ENCODE peak calls at places on chromosomes 16 and 17, in seven cellular contexts. P is stimulated activated CD8-positive, alpha-beta memory T cell treated with anti-CD3 and anti-CD28 coated beads, Interleukin-15, amount 100 ng/mL, for 24 hours; B is epithelial cell of esophagus; K is AG10803; V is activated naive CD4-positive, alpha-beta T cell; C is activated B cell treated with CpG ODN at 0.5 μM for 24 hours; G is colonic mucosa. F is an unnamed sample.

GRCh38 chr16:84774810-84775209 is 45.0 kb upstream of the CRISPLD2 start:
- DNase-seq in P (no peak), B (peak), K (peak), V (no peak), C (no peak), G (no peak), F (no peak)

GRCh38 chr17:74159226-74159840 is 44.1 kb upstream of the RPL38 start:
- DNase-seq in P (no peak), B (no peak), K (no peak), V (no peak), C (no peak), G (no peak), F (no peak)

GRCh38 chr17:43384476-43384862 is 14.3 kb upstream of the ARL4D start:
- DNase-seq in P (no peak), B (no peak), K (no peak), V (no peak), C (no peak), G (peak), F (no peak)

GRCh38 chr17:57142925-57143324 is 57.9 kb downstream of the AKAP1 start:
- DNase-seq in P (no peak), B (no peak), K (peak), V (no peak), C (no peak), G (no peak), F (no peak)

GRCh38 chr16:81740163-81740562 is 38.9 kb upstream of the PLCG2 start:
- DNase-seq in P (no peak), B (no peak), K (no peak), V (no peak), C (peak), G (no peak), F (no peak)

GRCh38 chr17:27345141-27345904 is 51.4 kb downstream of the WSB1 start:
- DNase-seq in P (no peak), B (peak), K (no peak), V (no peak), C (no peak), G (no peak), F (no peak)

GRCh38 chr16:68364601-68364998 is 53.8 kb downstream of the PRMT7 start:
- DNase-seq in P (no peak), B (no peak), K (peak), V (no peak), C (no peak), G (no peak), F (no peak)

GRCh38 chr16:86530251-86531192 is 20.2 kb downstream of the FOXF1 start:
- DNase-seq in P (no peak), B (no peak), K (no peak), V (no peak), C (no peak), G (no peak), F (no peak)

F was measured in D721Med.